ENCODE peak calls at places on chromosome 20, in six cellular contexts. A, Y, B, U, S and Z are unnamed samples.

GRCh38 chr20:46564241-46564957 is 13.9 kb upstream of the OCSTAMP start:
- DNase-seq in Y (no peak), A (no peak), B (no peak), U (no peak), S (no peak), Z (no peak)

GRCh38 chr20:41249781-41250281 is 67.7 kb downstream of the ZHX3 start:
- DNase-seq in B (peak; percentile 49), S (peak; percentile 60), A (no peak), U (peak; percentile 20), Y (peak; percentile 71), Z (no peak)

GRCh38 chr20:57689745-57690481 is 19.9 kb downstream of the PMEPA1 start:
- DNase-seq in S (no peak), Y (no peak), A (no peak), B (no peak), U (no peak), Z (no peak)

GRCh38 chr20:61724376-61724775 is 341.3 kb downstream of the TAF4 start:
- DNase-seq in Y (no peak), B (peak; percentile 22), U (no peak), A (no peak), S (no peak), Z (no peak)

GRCh38 chr20:18662279-18662678 is 74.4 kb downstream of the DTD1 start:
- DNase-seq in U (no peak), B (no peak), Y (no peak), A (no peak), S (no peak), Z (no peak)

GRCh38 chr20:36334281-36335075 is 28.3 kb downstream of the DLGAP4 start:
- DNase-seq in B (no peak), S (no peak), U (no peak), A (no peak), Y (no peak), Z (no peak)

GRCh38 chr20:39876974-39877615 is 811.9 kb downstream of the MAFB start:
- DNase-seq in Y (no peak), U (peak; percentile 15), S (no peak), B (no peak), A (no peak), Z (no peak)

GRCh38 chr20:49372095-49372734 is 94.4 kb upstream of the ZNFX1 start:
- DNase-seq in U (no peak), S (peak; percentile 95), A (no peak), B (no peak), Y (no peak), Z (no peak)

GRCh38 chr20:33787253-33787891 is 23.8 kb upstream of the CHMP4B start:
- DNase-seq in A (no peak), B (no peak), U (no peak), Y (no peak), S (no peak), Z (no peak)

GRCh38 chr20:825710-826421 is 7.6 kb upstream of the FAM110A start:
- DNase-seq in S (no peak), U (no peak), B (no peak), Y (no peak), A (no peak), Z (no peak)

GRCh38 chr20:6533321-6533720 is 234.2 kb upstream of the BMP2 start:
- DNase-seq in S (no peak), A (no peak), U (peak; percentile 5), Y (peak; percentile 10), B (no peak), Z (no peak)

GRCh38 chr20:44799691-44800090 is 10.7 kb downstream of the RIMS4 start:
- DNase-seq in Y (no peak), S (no peak), U (no peak), A (no peak), B (no peak), Z (no peak)